ENCODE peak calls at places on chromosome 17, in nine cellular contexts. T is heart left ventricle; U is A549; O is fibroblast of the aortic adventitia; P is H1; G is spleen; L is uterus; F is CD8-positive, alpha-beta T cell; W is H7. C is an unnamed sample.

GRCh38 chr17:17741346-17742023 is 60.2 kb downstream of the RAI1 start:
- DNase-seq in P (peak), L (no peak), F (no peak), G (no peak), O (peak), U (no peak), T (no peak), W (peak), C (peak)

GRCh38 chr17:10477701-10478100 is 8.3 kb upstream of the MYH4 start:
- DNase-seq in W (no peak), U (no peak), G (no peak), O (no peak), P (no peak), F (no peak), L (no peak), T (no peak), C (no peak)

GRCh38 chr17:40910441-40910841 is 25.4 kb upstream of the KRT20 start:
- DNase-seq in O (peak), F (no peak), L (no peak), W (no peak), P (no peak), T (no peak), G (no peak), U (no peak), C (peak)

GRCh38 chr17:39867084-39867890 is 715 bp upstream of the ZPBP2 start:
- DNase-seq in U (no peak), O (no peak), T (no peak), L (no peak), W (no peak), G (peak), F (peak), P (no peak), C (no peak)

GRCh38 chr17:64092952-64093451 is 36.9 kb downstream of the ERN1 start:
- DNase-seq in O (no peak), F (no peak), L (peak), P (no peak), G (no peak), U (no peak), T (no peak), W (no peak), C (no peak)

GRCh38 chr17:50872710-50873424 is 6.7 kb upstream of the TOB1 start:
- DNase-seq in O (peak), F (peak), T (no peak), L (no peak), U (no peak), P (no peak), G (no peak), W (no peak), C (peak)

GRCh38 chr17:27602721-27603445 is 28.1 kb upstream of the LGALS9 start:
- DNase-seq in G (peak), P (peak), O (peak), T (peak), U (peak), F (peak), W (peak), L (peak), C (peak)

GRCh38 chr17:39667262-39668140 is 752 bp upstream of the PNMT start:
- DNase-seq in T (peak), W (peak), G (peak), F (no peak), U (no peak), L (no peak), P (peak), O (no peak), C (no peak)

GRCh38 chr17:18198530-18198929 is 14.9 kb downstream of the ALKBH5 start:
- DNase-seq in T (no peak), W (no peak), F (no peak), O (no peak), L (no peak), P (no peak), G (no peak), U (no peak), C (no peak)

GRCh38 chr17:79188679-79189078 is 114.1 kb downstream of the ENGASE start:
- DNase-seq in O (no peak), G (no peak), W (no peak), P (no peak), U (no peak), F (no peak), L (no peak), T (no peak), C (no peak)

GRCh38 chr17:39225974-39226683 is 384 bp upstream of the STAC2 start:
- DNase-seq in U (peak), G (no peak), T (peak), L (peak), O (peak), F (peak), P (peak), W (peak), C (no peak)

GRCh38 chr17:193841-194806 is 12.7 kb upstream of the DOC2B start:
- DNase-seq in P (no peak), G (peak), W (peak), T (no peak), F (no peak), U (no peak), O (no peak), L (no peak), C (no peak)

GRCh38 chr17:54408741-54409140 is 491.9 kb upstream of the TOM1L1 start:
- DNase-seq in U (no peak), W (no peak), P (no peak), O (no peak), T (no peak), G (no peak), F (no peak), L (no peak), C (no peak)

GRCh38 chr17:37039269-37039668 is 90.5 kb downstream of the AATF start:
- DNase-seq in W (no peak), U (no peak), L (no peak), P (no peak), F (no peak), T (no peak), G (no peak), O (no peak), C (no peak)

GRCh38 chr17:68054296-68054900 is 18.9 kb downstream of the KPNA2 start:
- DNase-seq in L (peak), P (no peak), F (no peak), T (peak), O (peak), U (no peak), W (no peak), G (no peak), C (peak)

GRCh38 chr17:54901230-54901847 is 687 bp downstream of the TOM1L1 start:
- DNase-seq in P (no peak), G (no peak), T (no peak), U (peak), L (no peak), F (no peak), W (peak), O (peak), C (peak)

GRCh38 chr17:79720705-79721295 is 9.9 kb upstream of the ENPP7 start:
- DNase-seq in W (no peak), T (no peak), F (no peak), O (no peak), U (no peak), G (no peak), P (no peak), L (no peak), C (no peak)

GRCh38 chr17:67992541-67993152 is 3.6 kb downstream of the C17orf58 start:
- DNase-seq in P (no peak), L (no peak), G (no peak), F (no peak), U (no peak), W (peak), T (no peak), O (peak), C (no peak)

GRCh38 chr17:50258647-50259483 is 15.4 kb upstream of the TMEM92 start:
- DNase-seq in W (peak), P (no peak), L (peak), O (peak), T (no peak), U (no peak), G (no peak), F (no peak), C (peak)

GRCh38 chr17:45146166-45146565 is 2.1 kb upstream of the HEXIM1 start:
- DNase-seq in G (peak), T (no peak), W (no peak), O (no peak), F (no peak), L (no peak), P (no peak), U (no peak), C (no peak)

GRCh38 chr17:67800495-67800928 is 24.8 kb upstream of the BPTF start:
- DNase-seq in O (peak), L (peak), G (peak), P (peak), F (peak), W (peak), T (peak), U (peak), C (peak)

GRCh38 chr17:78046923-78047322 is 81.6 kb downstream of the TMC6 start:
- DNase-seq in U (no peak), W (no peak), F (no peak), G (no peak), P (no peak), T (no peak), O (no peak), L (no peak), C (no peak)

GRCh38 chr17:18182190-18182977 is 1.2 kb upstream of the ALKBH5 start:
- DNase-seq in G (no peak), W (no peak), U (no peak), F (no peak), O (peak), T (peak), L (peak), P (peak), C (no peak)

GRCh38 chr17:35117984-35118383 is 1.7 kb downstream of the RAD51D start:
- DNase-seq in F (no peak), U (peak), T (no peak), P (no peak), O (peak), W (no peak), L (no peak), G (no peak), C (peak)

DNA sequence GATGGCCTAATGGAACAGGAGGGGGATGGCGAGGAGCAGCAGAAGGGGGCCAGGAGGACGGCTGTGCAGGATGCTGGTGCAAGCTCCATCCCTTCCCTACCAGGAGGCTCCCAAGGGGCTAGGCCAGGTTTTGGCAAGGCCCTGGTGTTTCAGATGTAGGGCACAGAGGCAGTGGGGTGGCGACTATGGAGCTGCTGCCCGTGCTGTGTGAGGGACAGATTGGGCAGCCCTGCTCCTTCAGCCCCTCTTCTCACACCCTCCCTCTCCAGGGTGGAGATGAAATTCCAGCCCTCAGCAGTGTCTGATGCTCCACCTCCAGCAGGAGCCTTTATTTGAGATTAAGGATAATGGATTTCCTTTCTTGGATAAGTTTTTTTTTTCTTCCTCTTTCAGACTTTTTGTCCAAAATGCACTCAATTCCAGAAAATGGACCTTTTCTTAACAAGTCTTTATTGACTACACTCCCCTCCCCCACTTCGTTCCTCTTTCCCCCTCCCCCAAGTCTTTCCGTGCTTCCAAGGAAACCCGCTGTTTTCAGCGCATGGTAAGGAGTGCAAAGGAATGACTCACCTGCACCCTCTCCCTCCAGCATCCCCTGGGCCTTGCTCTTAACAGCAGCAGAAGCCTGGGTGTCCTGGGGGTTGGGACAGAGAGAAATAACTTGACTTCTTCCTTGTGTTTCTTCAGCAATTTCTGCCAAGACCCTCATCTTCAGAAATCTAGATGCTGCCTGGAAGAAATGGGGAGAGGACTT is 95.2 kb downstream of the CCDC182 start:
- DNase-seq in F (no peak), G (no peak), L (no peak), P (peak), W (peak), U (peak), T (no peak), O (no peak), C (peak)
- H3K4me3 ChIP-seq in F (no peak), G (no peak), L (no peak), P (peak), W (no peak), U (no peak), T (no peak), O (no peak), C (no peak)

GRCh38 chr17:31832748-31833147 is 26.3 kb downstream of the COPRS start:
- DNase-seq in P (no peak), L (no peak), T (no peak), O (no peak), W (no peak), U (no peak), F (no peak), G (no peak), C (no peak)

GRCh38 chr17:31835984-31836383 is 23.1 kb downstream of the COPRS start:
- DNase-seq in U (no peak), L (no peak), W (no peak), O (peak), P (no peak), G (no peak), F (no peak), T (no peak), C (peak)

GRCh38 chr17:31838641-31839225 is 20.3 kb downstream of the COPRS start:
- DNase-seq in T (no peak), P (no peak), G (no peak), O (peak), W (no peak), L (no peak), F (no peak), U (no peak), C (peak)

GRCh38 chr17:31830971-31831755 is 27.9 kb downstream of the COPRS start:
- DNase-seq in T (no peak), G (no peak), W (no peak), L (no peak), O (peak), P (no peak), U (no peak), F (no peak), C (peak)

DNA sequence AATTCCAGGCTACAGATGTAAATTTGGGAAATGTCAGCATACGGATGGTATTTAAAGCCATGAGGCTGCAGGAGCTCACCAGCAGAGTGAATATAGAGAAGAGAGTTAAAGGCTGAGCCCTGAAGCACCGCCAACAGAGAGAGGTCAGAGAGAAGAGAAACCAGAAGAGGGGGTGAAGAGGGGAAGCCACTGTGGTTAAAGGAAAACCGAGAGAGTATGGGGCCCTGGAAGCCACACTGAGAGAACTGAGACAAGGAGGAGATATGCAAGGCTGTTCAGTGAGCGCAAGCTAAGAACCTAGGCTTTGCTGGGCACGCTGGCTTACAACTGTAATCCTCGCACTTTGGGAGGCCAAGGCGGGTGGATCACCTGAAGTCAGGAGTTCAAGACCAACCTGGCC is 24.6 kb downstream of the COPRS start:
- DNase-seq in F (no peak), G (no peak), W (no peak), L (no peak), T (no peak), U (no peak), O (no peak), P (no peak), C (no peak)
- H3K4me3 ChIP-seq in F (no peak), G (no peak), W (no peak), L (no peak), T (no peak), U (no peak), O (no peak), P (no peak), C (no peak)

GRCh38 chr17:49210158-49211029 is at the start of the genes ABI3 and GNGT2:
- DNase-seq in L (peak), P (peak), T (peak), O (peak), G (peak), U (no peak), F (peak), W (peak), C (no peak)
- H3K4me3 ChIP-seq in L (peak), P (peak), T (peak), O (no peak), G (peak), U (no peak), F (peak), W (peak), C (no peak)

DNA sequence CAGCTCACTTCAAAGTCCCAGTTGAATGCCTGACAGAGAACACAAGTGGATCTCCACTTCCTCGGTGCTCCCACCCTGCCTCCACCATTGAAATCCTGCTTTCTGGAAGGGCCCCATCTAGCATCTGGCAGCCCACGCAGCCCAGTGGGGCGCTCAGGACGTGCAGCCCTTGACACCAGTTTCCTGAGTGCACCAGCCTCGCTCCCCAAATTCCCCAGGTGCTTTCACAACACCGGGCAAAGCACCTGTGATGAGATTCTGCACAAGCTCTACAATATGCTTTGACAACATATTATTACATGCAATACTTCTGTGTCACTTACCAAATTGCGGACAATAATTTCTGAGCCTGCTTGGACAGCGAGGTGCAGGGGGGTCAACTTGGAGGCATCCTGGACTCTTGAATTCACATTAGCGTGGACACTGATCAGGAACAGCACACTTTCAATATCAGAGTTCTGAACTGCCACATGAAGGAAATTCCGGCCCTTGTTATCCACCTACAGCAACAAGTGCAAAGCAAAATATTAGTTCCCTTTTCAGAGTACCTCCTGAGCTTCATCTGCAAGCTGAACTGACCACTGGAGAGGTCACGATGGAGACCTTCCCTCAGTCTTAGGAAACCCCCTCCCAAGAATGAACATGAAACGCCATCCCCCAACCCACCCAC is 33.9 kb downstream of the CYB5D2 start:
- DNase-seq in G (no peak), T (no peak), W (no peak), O (no peak), P (no peak), L (no peak), U (no peak), F (no peak), C (no peak)
- H3K4me3 ChIP-seq in G (no peak), T (no peak), W (no peak), O (no peak), P (no peak), L (no peak), U (no peak), F (peak), C (no peak)

DNA sequence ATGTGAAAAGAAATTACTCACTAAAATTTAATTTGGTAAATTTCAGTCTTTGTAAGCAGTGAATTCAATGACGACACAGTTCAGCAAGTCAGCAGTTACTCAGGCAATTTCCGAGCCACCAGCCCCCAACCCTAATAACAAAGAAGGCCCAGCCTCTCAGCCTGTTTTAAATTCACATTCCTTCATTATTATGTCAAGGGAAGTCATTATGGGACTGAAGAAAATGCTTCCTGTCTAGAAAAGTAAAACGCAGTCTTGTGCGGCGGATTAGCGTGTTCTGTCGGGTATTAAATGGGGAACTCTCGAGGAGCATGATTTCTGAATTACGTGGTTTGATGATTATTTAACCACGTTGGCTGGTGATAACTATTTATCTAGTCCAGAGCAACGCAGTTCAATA is 177.6 kb downstream of the AIPL1 start:
- DNase-seq in T (no peak), L (no peak), P (no peak), O (peak), U (no peak), G (no peak), W (no peak), F (no peak), C (peak)
- H3K4me3 ChIP-seq in T (no peak), L (no peak), P (no peak), O (no peak), U (no peak), G (no peak), W (no peak), F (no peak), C (no peak)

C was measured in AG10803.